ENCODE peak calls at places on chromosomes 5 and 9, in seven cellular contexts. E is cerebellar nuclear complex, F is lower lobe of right lung, N is A549, Y is smooth muscle cell of the brain vasculature, T is iris pigment epithelial cell, O is keratinocyte. Q is an unnamed sample.
A peak's percentile ranks its signal among the peaks of the same experiment; 100 is the strongest.

GRCh38 chr5:134084166-134084565 is 30.3 kb upstream of the TCF7 start:
- DNase-seq in E (no peak), F (no peak), N (no peak), Y (no peak), T (no peak), O (no peak), Q (no peak)

GRCh38 chr5:50711280-50711679 is 44.8 kb downstream of the PARP8 start:
- DNase-seq in E (no peak), F (no peak), N (no peak), Y (no peak), T (no peak), O (no peak), Q (peak; percentile 2)

GRCh38 chr5:100560860-100561259 is 25.7 kb downstream of the FAM174A start:
- DNase-seq in E (no peak), F (no peak), N (no peak), Y (no peak), T (peak; percentile 53), O (no peak), Q (no peak)

GRCh38 chr5:175059687-175060194 is 335.4 kb downstream of the MSX2 start:
- DNase-seq in E (no peak), F (no peak), N (peak; percentile 76), Y (no peak), T (no peak), O (no peak), Q (peak; percentile 67)

GRCh38 chr9:37486256-37486615 is 488 bp downstream of the POLR1E start:
- DNase-seq in E (no peak), F (no peak), N (no peak), Y (no peak), T (no peak), O (no peak), Q (no peak)

GRCh38 chr9:84996049-84996448 is 326.5 kb downstream of the NTRK2 start:
- DNase-seq in E (no peak), F (no peak), N (no peak), Y (no peak), T (peak; percentile 5), O (peak; percentile 7), Q (no peak)

GRCh38 chr9:22238809-22239684 is 207.6 kb upstream of the DMRTA1 start:
- DNase-seq in E (no peak), F (no peak), N (peak; percentile 7), Y (no peak), T (peak; percentile 76), O (no peak), Q (no peak)

GRCh38 chr9:69970001-69970531 is 73.6 kb upstream of the MAMDC2 start:
- DNase-seq in E (no peak), F (no peak), N (no peak), Y (no peak), T (no peak), O (no peak), Q (no peak)

GRCh38 chr9:116899337-116900006 is 212.4 kb downstream of the TRIM32 start:
- DNase-seq in E (no peak), F (no peak), N (no peak), Y (no peak), T (peak; percentile 50), O (no peak), Q (no peak)

GRCh38 chr9:4272141-4272540 is 27.7 kb downstream of the GLIS3 start:
- DNase-seq in E (no peak), F (no peak), N (no peak), Y (no peak), T (no peak), O (no peak), Q (no peak)

GRCh38 chr5:15388856-15389255 is 111.1 kb upstream of the FBXL7 start:
- DNase-seq in E (no peak), F (no peak), N (no peak), Y (no peak), T (no peak), O (no peak), Q (peak; percentile 71)

GRCh38 chr9:114634387-114634786 is 23.2 kb downstream of the TEX53 start:
- DNase-seq in E (no peak), F (no peak), N (no peak), Y (no peak), T (no peak), O (no peak), Q (no peak)

GRCh38 chr9:93071464-93071863 is 13.0 kb downstream of the SUSD3 start:
- DNase-seq in E (no peak), F (no peak), N (peak; percentile 47), Y (no peak), T (peak; percentile 28), O (no peak), Q (peak; percentile 69)

GRCh38 chr5:146475190-146475801 is 28.2 kb downstream of the TCERG1 start:
- DNase-seq in E (no peak), F (no peak), N (no peak), Y (no peak), T (no peak), O (no peak), Q (no peak)

GRCh38 chr9:136950656-136951030 is 1.4 kb upstream of the LCN12 start:
- DNase-seq in E (no peak), F (peak; percentile 52), N (no peak), Y (no peak), T (no peak), O (no peak), Q (peak; percentile 73)

Q was measured in SK-N-SH.